ENCODE peak calls at places on chromosomes 13 and 19, in four cellular contexts. One of them, this sample, is unnamed.

GRCh38 chr19:1811942-1812425 is at the start of gene ATP8B3:
- DNase-seq in dorsolateral prefrontal cortex: no peak
- DNase-seq in thoracic aorta: no peak
- DNase-seq in ovary: no peak
- DNase-seq in this sample: no peak

GRCh38 chr13:37132211-37132610 is 26.7 kb upstream of the CSNK1A1L start:
- DNase-seq in dorsolateral prefrontal cortex: no peak
- DNase-seq in thoracic aorta: no peak
- DNase-seq in ovary: no peak
- DNase-seq in this sample: no peak

GRCh38 chr19:18294467-18294864 is 13.0 kb upstream of the JUND start:
- DNase-seq in dorsolateral prefrontal cortex: peak
- DNase-seq in thoracic aorta: no peak
- DNase-seq in ovary: peak
- DNase-seq in this sample: no peak

GRCh38 chr13:31797154-31797775 is 57.9 kb downstream of the RXFP2 start:
- DNase-seq in dorsolateral prefrontal cortex: no peak
- DNase-seq in thoracic aorta: no peak
- DNase-seq in ovary: no peak
- DNase-seq in this sample: peak

GRCh38 chr19:45973564-45974338 is at the start of gene NOVA2:
- DNase-seq in dorsolateral prefrontal cortex: peak
- DNase-seq in thoracic aorta: no peak
- DNase-seq in ovary: peak
- DNase-seq in this sample: no peak

GRCh38 chr13:86665842-86666241 is 866.6 kb upstream of the SLITRK6 start:
- DNase-seq in dorsolateral prefrontal cortex: no peak
- DNase-seq in thoracic aorta: no peak
- DNase-seq in ovary: no peak
- DNase-seq in this sample: no peak

GRCh38 chr19:16462757-16463250 is 9.0 kb downstream of the EPS15L1 start:
- DNase-seq in dorsolateral prefrontal cortex: no peak
- DNase-seq in thoracic aorta: no peak
- DNase-seq in ovary: no peak
- DNase-seq in this sample: no peak

GRCh38 chr19:40592170-40592569 is 9.0 kb upstream of the LTBP4 start:
- DNase-seq in dorsolateral prefrontal cortex: no peak
- DNase-seq in thoracic aorta: no peak
- DNase-seq in ovary: no peak
- DNase-seq in this sample: no peak

DNA sequence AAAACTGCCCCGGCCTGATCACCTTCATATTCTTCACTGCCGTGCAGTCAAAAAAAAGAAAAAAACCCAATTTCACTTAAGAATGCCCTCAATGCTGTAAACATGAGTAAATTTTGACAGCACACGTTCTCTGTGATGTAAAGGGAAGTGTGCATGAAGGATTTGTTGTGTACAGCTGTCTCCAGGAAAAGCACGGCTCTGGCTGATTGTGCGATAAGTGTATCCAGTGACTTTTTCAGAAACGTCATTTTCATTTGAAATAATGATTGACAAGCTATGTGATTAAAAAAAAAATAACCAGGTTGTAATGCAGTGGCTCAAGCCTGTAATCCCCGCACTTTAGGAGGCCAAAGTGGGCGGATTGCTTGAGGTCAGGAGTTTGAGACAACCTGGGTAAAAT is 39.6 kb downstream of the ANKRD10 start:
- DNase-seq in dorsolateral prefrontal cortex: no peak
- DNase-seq in thoracic aorta: no peak
- DNase-seq in ovary: no peak
- DNase-seq in this sample: no peak
- TF ChIP-seq CTCF in dorsolateral prefrontal cortex: no peak
- TF ChIP-seq CTCF in thoracic aorta: no peak
- TF ChIP-seq CTCF in ovary: no peak
- TF ChIP-seq CTCF in this sample: no peak

GRCh38 chr19:55598034-55598433 is 1.3 kb downstream of the FIZ1 start:
- DNase-seq in dorsolateral prefrontal cortex: no peak
- DNase-seq in thoracic aorta: no peak
- DNase-seq in ovary: peak
- DNase-seq in this sample: no peak
- H3K4me3 ChIP-seq in dorsolateral prefrontal cortex: no peak
- H3K4me3 ChIP-seq in thoracic aorta: no peak
- H3K4me3 ChIP-seq in ovary: no peak
- H3K4me3 ChIP-seq in this sample: no peak

GRCh38 chr13:22915442-22916082 is 265.2 kb upstream of the SGCG start:
- DNase-seq in dorsolateral prefrontal cortex: peak
- DNase-seq in thoracic aorta: no peak
- DNase-seq in ovary: peak
- DNase-seq in this sample: no peak
- TF ChIP-seq CTCF in dorsolateral prefrontal cortex: no peak
- TF ChIP-seq CTCF in thoracic aorta: no peak
- TF ChIP-seq CTCF in ovary: no peak
- TF ChIP-seq CTCF in this sample: no peak

GRCh38 chr19:51460164-51460992 is 2.1 kb upstream of the SIGLEC8 start:
- DNase-seq in dorsolateral prefrontal cortex: no peak
- DNase-seq in thoracic aorta: no peak
- DNase-seq in ovary: no peak
- DNase-seq in this sample: no peak
- H3K4me3 ChIP-seq in dorsolateral prefrontal cortex: no peak
- H3K4me3 ChIP-seq in thoracic aorta: no peak
- H3K4me3 ChIP-seq in ovary: no peak
- H3K4me3 ChIP-seq in this sample: no peak

GRCh38 chr13:98873377-98874028 is 104.4 kb downstream of the DOCK9 start:
- DNase-seq in dorsolateral prefrontal cortex: no peak
- DNase-seq in thoracic aorta: no peak
- DNase-seq in ovary: no peak
- DNase-seq in this sample: no peak

GRCh38 chr13:98868932-98869331 is 108.9 kb downstream of the DOCK9 start:
- DNase-seq in dorsolateral prefrontal cortex: no peak
- DNase-seq in thoracic aorta: no peak
- DNase-seq in ovary: no peak
- DNase-seq in this sample: no peak

GRCh38 chr13:98871727-98872126 is 106.1 kb downstream of the DOCK9 start:
- DNase-seq in dorsolateral prefrontal cortex: no peak
- DNase-seq in thoracic aorta: no peak
- DNase-seq in ovary: no peak
- DNase-seq in this sample: no peak

GRCh38 chr13:98866882-98867281 is 111.0 kb downstream of the DOCK9 start:
- DNase-seq in dorsolateral prefrontal cortex: no peak
- DNase-seq in thoracic aorta: no peak
- DNase-seq in ovary: no peak
- DNase-seq in this sample: no peak

GRCh38 chr13:98869408-98870090 is 108.3 kb downstream of the DOCK9 start:
- DNase-seq in dorsolateral prefrontal cortex: no peak
- DNase-seq in thoracic aorta: no peak
- DNase-seq in ovary: peak
- DNase-seq in this sample: no peak
- TF ChIP-seq CTCF in dorsolateral prefrontal cortex: no peak
- TF ChIP-seq CTCF in thoracic aorta: no peak
- TF ChIP-seq CTCF in ovary: no peak
- TF ChIP-seq CTCF in this sample: peak

DNA sequence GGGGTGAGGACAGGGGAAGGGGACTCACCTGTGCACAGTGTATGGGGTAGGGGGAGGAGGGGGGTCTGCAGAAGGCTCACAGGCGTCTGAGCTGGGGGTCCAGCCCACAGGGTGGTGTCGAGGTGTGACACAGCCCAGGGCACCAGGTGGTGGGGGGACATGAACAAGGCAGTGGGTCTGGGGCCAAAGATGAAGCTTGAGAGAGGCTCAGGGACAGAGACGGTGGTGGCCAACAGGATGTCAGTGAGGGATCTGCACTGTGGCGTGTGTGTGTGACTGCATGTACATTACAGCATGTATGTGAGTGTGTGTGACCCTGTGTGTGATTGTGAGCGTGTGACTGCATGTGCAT is 1.7 kb downstream of the ADAMTS10 start:
- DNase-seq in dorsolateral prefrontal cortex: no peak
- DNase-seq in thoracic aorta: no peak
- DNase-seq in ovary: no peak
- DNase-seq in this sample: no peak
- H3K4me3 ChIP-seq in dorsolateral prefrontal cortex: peak
- H3K4me3 ChIP-seq in thoracic aorta: peak
- H3K4me3 ChIP-seq in ovary: peak
- H3K4me3 ChIP-seq in this sample: peak

This sample was measured in HFF-Myc.